ENCODE peak calls at places on chromosomes 5 and 9, in six cellular contexts. One of them, this sample, is unnamed.

GRCh38 chr9:83935276-83935890 is 14.2 kb upstream of the KIF27 start:
- DNase-seq in Ammon's horn: no peak
- DNase-seq in endothelial cell: no peak
- DNase-seq in amygdala: no peak
- DNase-seq in esophagus squamous epithelium: no peak
- DNase-seq in T-cell: no peak
- DNase-seq in this sample: no peak

GRCh38 chr5:127872494-127872893 is 169.3 kb downstream of the CCDC192 start:
- DNase-seq in Ammon's horn: no peak
- DNase-seq in endothelial cell: peak
- DNase-seq in amygdala: no peak
- DNase-seq in esophagus squamous epithelium: no peak
- DNase-seq in T-cell: no peak
- DNase-seq in this sample: no peak

GRCh38 chr9:125889524-125890473 is 142.6 kb downstream of the PBX3 start:
- DNase-seq in Ammon's horn: no peak
- DNase-seq in endothelial cell: peak
- DNase-seq in amygdala: no peak
- DNase-seq in esophagus squamous epithelium: no peak
- DNase-seq in T-cell: peak
- DNase-seq in this sample: peak

GRCh38 chr9:32422237-32422806 is 37.9 kb downstream of the ACO1 start:
- DNase-seq in Ammon's horn: no peak
- DNase-seq in endothelial cell: no peak
- DNase-seq in amygdala: no peak
- DNase-seq in esophagus squamous epithelium: no peak
- DNase-seq in T-cell: no peak
- DNase-seq in this sample: no peak

GRCh38 chr9:108400267-108400666 is 455.5 kb downstream of the ACTL7B start:
- DNase-seq in Ammon's horn: no peak
- DNase-seq in endothelial cell: no peak
- DNase-seq in amygdala: no peak
- DNase-seq in esophagus squamous epithelium: no peak
- DNase-seq in T-cell: no peak
- DNase-seq in this sample: no peak

GRCh38 chr5:147689436-147689835 is 93.1 kb downstream of the JAKMIP2 start:
- DNase-seq in Ammon's horn: no peak
- DNase-seq in endothelial cell: no peak
- DNase-seq in amygdala: no peak
- DNase-seq in esophagus squamous epithelium: no peak
- DNase-seq in T-cell: no peak
- DNase-seq in this sample: no peak

GRCh38 chr5:135437796-135438560 is 9.2 kb downstream of the DCANP1 start:
- DNase-seq in Ammon's horn: peak
- DNase-seq in endothelial cell: no peak
- DNase-seq in amygdala: no peak
- DNase-seq in esophagus squamous epithelium: no peak
- DNase-seq in T-cell: no peak
- DNase-seq in this sample: no peak

GRCh38 chr5:139246394-139246793 is 47.1 kb upstream of the MATR3 start:
- DNase-seq in Ammon's horn: peak
- DNase-seq in endothelial cell: peak
- DNase-seq in amygdala: no peak
- DNase-seq in esophagus squamous epithelium: no peak
- DNase-seq in T-cell: peak
- DNase-seq in this sample: no peak

GRCh38 chr5:38948501-38948900 is 102.7 kb downstream of the OSMR start:
- DNase-seq in Ammon's horn: no peak
- DNase-seq in endothelial cell: no peak
- DNase-seq in amygdala: no peak
- DNase-seq in esophagus squamous epithelium: no peak
- DNase-seq in T-cell: no peak
- DNase-seq in this sample: no peak

This sample was measured in globus pallidus.